ENCODE peak calls at places on chromosomes 5 and 9, in four cellular contexts. Z is fibroblast of villous mesenchyme, Y is coronary artery, B is left ventricle myocardium inferior. M is an unnamed sample.

GRCh38 chr9:36637491-36638270 is 65.0 kb downstream of the MELK start:
- DNase-seq in Y (no peak), B (no peak), Z (no peak), M (no peak)

GRCh38 chr5:137146402-137146889 is 352.7 kb downstream of the SPOCK1 start:
- DNase-seq in Y (no peak), B (no peak), Z (peak; percentile 93), M (peak; percentile 99)

GRCh38 chr5:91219141-91219802 is 163.8 kb downstream of the ARRDC3 start:
- DNase-seq in Z (peak; percentile 97), Y (no peak), B (no peak), M (peak; percentile 73)

GRCh38 chr5:135501965-135502364 is 33.8 kb downstream of the NEUROG1 start:
- DNase-seq in Y (no peak), Z (no peak), B (no peak), M (no peak)

GRCh38 chr5:60883229-60883628 is 39.2 kb upstream of the ELOVL7 start:
- DNase-seq in Z (peak; percentile 4), Y (no peak), B (no peak), M (peak; percentile 1)

GRCh38 chr9:137070201-137070905 is at the start of gene SAPCD2:
- DNase-seq in Z (peak; percentile 90), B (peak; percentile 86), Y (no peak), M (peak; percentile 77)

GRCh38 chr5:74629326-74629725 is 11.2 kb downstream of the ENC1 start:
- DNase-seq in B (no peak), Y (no peak), Z (no peak), M (no peak)

GRCh38 chr9:34992376-34992951 is 2.9 kb downstream of the DNAJB5 start:
- DNase-seq in B (peak; percentile 62), Z (peak; percentile 92), Y (peak; percentile 95), M (peak; percentile 78)

GRCh38 chr5:565782-566445 is 41.7 kb upstream of the SLC9A3 start:
- DNase-seq in Y (no peak), Z (peak; percentile 7), B (no peak), M (peak; percentile 10)

GRCh38 chr5:64502181-64502580 is 3.6 kb upstream of the RGS7BP start:
- DNase-seq in B (no peak), Z (no peak), Y (no peak), M (no peak)

GRCh38 chr5:114412509-114413171 is 50.8 kb downstream of the KCNN2 start:
- DNase-seq in B (no peak), Y (no peak), Z (peak; percentile 93), M (peak; percentile 67)

GRCh38 chr9:113875917-113876805 is at the start of gene ZNF618:
- DNase-seq in Y (no peak), Z (peak; percentile 13), B (peak; percentile 31), M (peak; percentile 27)

GRCh38 chr9:2465921-2466460 is 155.6 kb upstream of the VLDLR start:
- DNase-seq in Y (no peak), Z (no peak), B (no peak), M (no peak)

GRCh38 chr9:117340422-117340821 is 74.4 kb downstream of the ASTN2 start:
- DNase-seq in B (no peak), Z (no peak), Y (no peak), M (no peak)

GRCh38 chr5:38069360-38069759 is 189.0 kb upstream of the EGFLAM start:
- DNase-seq in B (no peak), Y (no peak), Z (peak; percentile 82), M (no peak)

GRCh38 chr9:130149654-130150286 is 22.4 kb upstream of the NCS1 start:
- DNase-seq in Z (no peak), B (no peak), Y (no peak), M (no peak)

GRCh38 chr9:69254223-69254622 is 70.8 kb upstream of the ENTREP1 start:
- DNase-seq in B (no peak), Z (no peak), Y (no peak), M (no peak)

GRCh38 chr9:95857122-95857521 is 18.4 kb upstream of the ERCC6L2 start:
- DNase-seq in B (no peak), Z (peak; percentile 99), Y (no peak), M (peak; percentile 44)

GRCh38 chr5:80187274-80187673 is 68.6 kb downstream of the SERINC5 start:
- DNase-seq in Y (no peak), B (no peak), Z (no peak), M (no peak)

GRCh38 chr5:18732556-18733479 is 1098.6 kb downstream of the TAF11L14 start:
- DNase-seq in Y (no peak), Z (no peak), B (no peak), M (no peak)

GRCh38 chr5:140175367-140176027 is 509 bp downstream of the CYSTM1 start:
- DNase-seq in B (peak; percentile 81), Y (peak; percentile 90), Z (peak; percentile 71), M (peak; percentile 75)

GRCh38 chr5:129904667-129905466 is 602 bp downstream of the CHSY3 start:
- DNase-seq in Y (peak; percentile 73), B (peak; percentile 19), Z (no peak), M (peak; percentile 12)
- H3K4me3 ChIP-seq in Y (peak overlapping the region; percentile 96), B (peak overlapping the region; percentile 82), Z (peak overlapping the region; percentile 68), M (peak overlapping the region; percentile 66)

GRCh38 chr9:86242012-86242411 is 17.4 kb downstream of the C9orf153 start:
- DNase-seq in Y (no peak), Z (peak; percentile 17), B (no peak), M (no peak)

GRCh38 chr9:86241216-86241615 is 18.2 kb downstream of the C9orf153 start:
- DNase-seq in Z (peak; percentile 47), B (no peak), Y (no peak), M (no peak)

DNA sequence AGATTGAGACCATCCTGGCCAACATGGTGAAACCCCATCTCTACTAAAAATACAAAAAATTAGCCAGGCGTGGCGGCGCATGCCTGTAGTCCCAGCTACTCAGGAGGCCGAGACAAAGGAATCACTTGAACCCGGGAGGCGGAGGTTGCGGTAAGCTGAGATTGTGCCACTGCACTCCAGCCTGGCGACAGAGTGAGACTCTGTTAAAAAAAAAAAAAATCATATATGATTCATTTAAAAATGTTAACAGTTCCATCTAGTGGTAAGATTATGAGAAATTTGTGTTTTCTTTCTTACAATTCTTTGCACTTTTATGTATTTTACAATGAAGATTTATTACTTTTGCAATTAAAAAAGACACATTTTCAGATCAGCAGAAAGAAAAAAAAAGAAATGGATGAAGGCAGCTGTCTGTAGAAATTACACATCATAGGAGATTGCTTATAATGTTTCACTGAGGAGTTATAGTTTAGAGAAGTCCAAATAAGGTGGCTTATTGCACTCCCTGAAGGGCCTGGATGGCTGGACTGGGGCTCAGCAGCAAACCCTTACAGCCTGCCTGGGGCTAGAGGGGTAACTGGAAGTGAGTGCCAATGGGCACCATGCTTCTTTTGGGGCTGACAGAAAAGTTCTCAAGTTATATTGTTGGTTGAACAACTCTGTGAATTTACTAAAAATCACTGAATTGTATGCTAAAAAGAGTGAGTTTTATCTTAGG is 20.2 kb downstream of the C9orf153 start:
- DNase-seq in Z (no peak), Y (no peak), B (no peak), M (no peak)
- TF ChIP-seq CTCF in Z (no peak), Y (no peak), B (no peak), M (no peak)

GRCh38 chr9:131673531-131673930 is 66.3 kb downstream of the RAPGEF1 start:
- DNase-seq in B (no peak), Y (no peak), Z (no peak), M (no peak)

GRCh38 chr9:131672451-131672850 is 67.4 kb downstream of the RAPGEF1 start:
- DNase-seq in Y (no peak), Z (no peak), B (no peak), M (no peak)

GRCh38 chr9:131674425-131675421 is 65.2 kb downstream of the RAPGEF1 start:
- DNase-seq in B (no peak), Y (no peak), Z (no peak), M (no peak)

GRCh38 chr9:131671150-131671549 is 68.7 kb downstream of the RAPGEF1 start:
- DNase-seq in Y (no peak), B (no peak), Z (no peak), M (no peak)

DNA sequence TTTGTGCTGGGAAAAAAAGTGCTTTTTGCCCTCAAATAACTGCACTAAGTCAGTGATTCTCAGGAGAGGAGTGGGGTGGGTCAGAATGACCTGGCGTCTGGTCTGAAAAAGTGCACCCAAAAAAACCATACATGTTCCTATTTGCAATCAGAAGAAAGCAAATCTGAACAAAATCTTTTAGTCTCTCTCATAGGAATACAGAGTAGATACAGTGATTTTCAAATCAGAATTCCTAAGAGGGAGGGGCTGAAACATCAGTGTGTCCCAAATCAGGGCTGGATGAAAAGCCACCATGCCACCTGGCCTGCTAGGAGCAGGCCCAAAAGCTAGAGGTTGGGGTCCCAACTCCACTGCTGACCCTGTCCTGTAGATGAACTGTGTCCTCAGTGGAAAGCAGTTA is 66.8 kb downstream of the RAPGEF1 start:
- DNase-seq in B (no peak), Y (no peak), Z (no peak), M (no peak)
- H3K4me3 ChIP-seq in B (no peak overlapping the region), Y (no peak overlapping the region), Z (no peak overlapping the region), M (no peak overlapping the region)

GRCh38 chr5:168152660-168153059 is 138.8 kb upstream of the WWC1 start:
- DNase-seq in Z (no peak), B (no peak), Y (no peak), M (peak; percentile 70)

GRCh38 chr5:168147536-168148460 is 143.6 kb upstream of the WWC1 start:
- DNase-seq in Z (no peak), B (no peak), Y (no peak), M (peak; percentile 20)

GRCh38 chr5:168155585-168155984 is 135.9 kb upstream of the WWC1 start:
- DNase-seq in Y (no peak), B (no peak), Z (no peak), M (no peak)

GRCh38 chr5:168153263-168153930 is 138.0 kb upstream of the WWC1 start:
- DNase-seq in Z (no peak), Y (no peak), B (no peak), M (peak; percentile 63)

DNA sequence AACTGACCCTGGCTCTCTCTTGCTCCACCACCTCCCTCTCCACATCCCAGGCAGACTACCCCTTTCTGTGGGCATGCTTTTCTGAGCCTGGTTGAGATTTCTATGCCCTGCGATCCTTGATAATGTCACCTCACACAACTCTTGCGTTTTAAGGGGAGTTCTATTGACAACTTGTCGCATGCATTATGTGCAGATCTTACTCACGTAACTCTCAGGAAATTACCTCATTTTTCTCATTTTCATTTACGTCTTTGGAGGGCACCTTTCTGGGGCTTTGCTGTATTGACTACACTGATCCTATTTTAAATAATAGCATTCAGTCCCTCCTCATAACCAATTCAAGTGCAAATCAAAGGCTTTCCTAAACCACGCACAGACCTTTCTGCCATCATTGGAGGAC is 140.4 kb upstream of the WWC1 start:
- DNase-seq in Z (no peak), B (no peak), Y (no peak), M (no peak)
- TF ChIP-seq CTCF in Z (no peak), B (no peak), Y (no peak), M (no peak)